ENCODE peak calls at places on chromosomes 16 and 17, in six cellular contexts. V is PC-9, T is PC-3, K is GM23338, A is Karpas-422, D is SK-N-SH. G is an unnamed sample. For H3K9me2, the result is how much of the 10 kb centered on the place peaks cover.

GRCh38 chr17:13508916-13509315 is 92.8 kb downstream of the HS3ST3A1 start:
- DNase-seq in D (no peak), A (no peak), T (no peak), K (no peak), V (no peak), G (no peak)

GRCh38 chr17:31745964-31746650 is 112.9 kb downstream of the COPRS start:
- DNase-seq in K (no peak), D (no peak), V (no peak), T (no peak), A (no peak), G (no peak)

GRCh38 chr17:6591599-6592158 is 35.3 kb upstream of the PITPNM3 start:
- DNase-seq in D (no peak), T (peak), A (no peak), K (no peak), V (no peak), G (no peak)

GRCh38 chr17:29148257-29148789 is 31.9 kb downstream of the MYO18A start:
- DNase-seq in D (no peak), K (peak), T (no peak), A (no peak), V (no peak), G (no peak)

GRCh38 chr17:7041607-7042506 is 2.0 kb downstream of the SLC16A11 start:
- DNase-seq in V (no peak), T (no peak), K (peak), D (peak), A (no peak), G (peak)

GRCh38 chr17:40168262-40168832 is 8.9 kb upstream of the RAPGEFL1 start:
- DNase-seq in V (peak), A (peak), D (peak), K (peak), T (peak), G (peak)

GRCh38 chr16:629289-630023 is 1.3 kb upstream of the WFIKKN1 start:
- DNase-seq in D (peak), K (no peak), A (no peak), T (no peak), V (no peak), G (no peak)

GRCh38 chr16:30377812-30378235 is 3.2 kb downstream of the MYL11 start:
- DNase-seq in D (peak), K (peak), A (peak), V (peak), T (peak), G (peak)

GRCh38 chr17:7883781-7884386 is 4.7 kb upstream of the CHD3 start:
- DNase-seq in K (no peak), D (peak), V (peak), A (peak), T (peak), G (peak)

GRCh38 chr17:4319221-4319620 is 47.3 kb downstream of the UBE2G1 start:
- DNase-seq in D (no peak), K (no peak), T (no peak), V (peak), A (no peak), G (no peak)

GRCh38 chr17:34354637-34355036 is 1.6 kb upstream of the CCL13 start:
- DNase-seq in A (no peak), T (no peak), V (no peak), K (no peak), D (no peak), G (no peak)

GRCh38 chr17:44672479-44673093 is 16.3 kb downstream of the MEIOC start:
- DNase-seq in K (peak), T (peak), A (peak), D (peak), V (no peak), G (peak)

GRCh38 chr16:48912360-48912759 is 302.4 kb upstream of the N4BP1 start:
- DNase-seq in T (peak), D (no peak), A (no peak), V (no peak), K (peak), G (no peak)

GRCh38 chr16:30985401-30986128 is 558 bp downstream of the HSD3B7 start:
- DNase-seq in A (no peak), V (peak), D (peak), T (peak), K (peak), G (peak)

GRCh38 chr16:86880316-86881117 is 302.2 kb downstream of the FOXL1 start:
- DNase-seq in K (no peak), D (no peak), V (no peak), T (no peak), A (no peak), G (no peak)

GRCh38 chr16:10835281-10835931 is 16.8 kb upstream of the TVP23A start:
- DNase-seq in V (no peak), T (no peak), D (no peak), K (no peak), A (no peak), G (no peak)

GRCh38 chr16:24139282-24139681 is 116.9 kb upstream of the CACNG3 start:
- DNase-seq in K (peak), A (no peak), T (peak), D (no peak), V (peak), G (no peak)

GRCh38 chr17:11545696-11546095 is 52.6 kb upstream of the DNAH9 start:
- DNase-seq in A (no peak), V (no peak), D (no peak), K (no peak), T (no peak), G (no peak)

GRCh38 chr17:77332034-77332971 is 191.5 kb downstream of the SEC14L1 start:
- DNase-seq in V (peak), K (no peak), D (no peak), A (no peak), T (peak), G (no peak)

GRCh38 chr17:41736983-41737679 is 2.7 kb upstream of the HAP1 start:
- DNase-seq in V (no peak), D (no peak), A (no peak), T (no peak), K (no peak), G (no peak)

GRCh38 chr16:10262377-10263132 is 80.3 kb upstream of the GRIN2A start:
- DNase-seq in A (no peak), K (no peak), T (no peak), V (no peak), D (no peak), G (no peak)

GRCh38 chr17:63698886-63699637 is 863 bp downstream of the LIMD2 start:
- DNase-seq in T (peak), A (peak), D (no peak), V (no peak), K (peak), G (peak)

GRCh38 chr16:72203401-72203800 is 31.4 kb upstream of the PMFBP1 start:
- DNase-seq in T (peak), D (no peak), V (no peak), K (no peak), A (no peak), G (no peak)

GRCh38 chr16:66968847-66969246 is 7.8 kb downstream of the CES3 start:
- DNase-seq in D (no peak), V (no peak), K (no peak), T (no peak), A (no peak), G (no peak)

GRCh38 chr17:64628641-64629040 is 33.5 kb downstream of the SMURF2 start:
- DNase-seq in D (no peak), K (no peak), V (no peak), A (no peak), T (no peak), G (no peak)

GRCh38 chr17:48178327-48178726 is 70.8 kb downstream of the SNX11 start:
- DNase-seq in V (no peak), A (no peak), K (no peak), D (no peak), T (no peak), G (no peak)

GRCh38 chr17:3888343-3889171 is 4.3 kb downstream of the CAMKK1 start:
- DNase-seq in T (peak), K (peak), V (peak), D (no peak), A (no peak), G (peak)

GRCh38 chr17:55237268-55237667 is 27.5 kb upstream of the HLF start:
- DNase-seq in T (no peak), V (no peak), K (no peak), D (no peak), A (no peak), G (no peak)

GRCh38 chr16:80899804-80900592 is 95.6 kb upstream of the CDYL2 start:
- DNase-seq in T (peak), K (no peak), A (no peak), V (no peak), D (peak), G (peak)

GRCh38 chr17:36980281-36980761 is 31.6 kb downstream of the AATF start:
- DNase-seq in D (no peak), V (no peak), T (peak), K (peak), A (no peak), G (no peak)

GRCh38 chr16:78388920-78389564 is 289.6 kb downstream of the WWOX start:
- DNase-seq in A (no peak), T (no peak), D (no peak), K (no peak), V (no peak), G (no peak)

GRCh38 chr16:66515543-66516171 is 34.3 kb downstream of the TK2 start:
- DNase-seq in A (peak), D (no peak), K (peak), T (peak), V (no peak), G (peak)

GRCh38 chr17:51133365-51133764 is 12.7 kb upstream of the SPAG9 start:
- DNase-seq in K (no peak), A (no peak), T (no peak), D (no peak), V (no peak), G (no peak)

GRCh38 chr17:81921996-81922565 is 4.1 kb upstream of the SIRT7 start:
- DNase-seq in T (no peak), D (no peak), A (no peak), K (no peak), V (no peak), G (no peak)

GRCh38 chr17:13384626-13385025 is 217.1 kb downstream of the HS3ST3A1 start:
- DNase-seq in T (no peak), K (no peak), A (no peak), D (no peak), V (no peak), G (no peak)

DNA sequence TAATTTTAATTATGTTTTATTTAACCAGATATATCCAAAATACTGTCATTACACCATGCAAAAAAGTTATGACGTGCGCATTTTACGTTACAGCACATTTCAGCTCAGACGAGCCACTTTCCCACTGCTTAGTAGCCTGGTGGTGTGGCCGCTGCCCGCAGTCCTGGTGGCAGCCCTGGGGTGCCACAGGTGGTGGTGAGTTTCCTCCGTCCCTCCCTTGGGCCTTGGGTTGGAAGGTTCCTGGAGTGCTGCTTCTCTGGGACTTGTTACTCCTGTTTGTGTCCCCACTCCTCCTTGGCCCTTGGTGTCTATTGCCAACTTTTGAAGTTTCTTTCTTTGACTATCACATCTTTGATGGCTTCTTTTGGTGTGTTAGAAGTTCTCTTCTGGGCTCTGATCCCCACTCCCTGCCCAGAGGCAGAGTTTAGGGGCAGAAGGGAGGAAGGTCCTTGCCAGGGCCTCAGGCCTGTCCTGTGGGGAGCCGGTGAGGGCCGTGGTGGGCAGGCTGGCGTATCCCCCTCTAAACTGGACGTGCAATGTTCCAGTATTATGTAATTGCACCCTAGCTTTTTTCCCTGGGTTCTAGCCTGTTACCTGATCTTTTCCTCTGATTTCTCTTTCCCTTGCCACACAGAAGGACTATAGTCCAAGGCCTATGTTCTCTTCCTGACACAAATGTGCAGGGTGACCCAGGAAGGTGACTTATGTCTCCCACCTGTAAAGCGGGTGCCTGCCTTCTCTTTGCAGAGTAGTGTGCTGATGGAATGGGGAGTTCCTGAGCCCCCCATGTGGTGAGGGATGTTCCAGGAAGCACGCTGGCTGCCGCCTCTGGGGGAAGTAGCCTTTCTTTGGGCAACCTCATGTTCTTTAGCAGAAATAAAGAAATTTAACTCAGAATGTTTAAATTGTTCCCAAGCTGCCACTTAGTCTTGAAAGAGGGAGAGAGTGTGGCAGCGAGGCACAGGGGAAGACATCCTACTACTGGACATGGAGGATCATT is 8.4 kb downstream of the MPRIP start:
- DNase-seq in D (no peak), T (no peak), V (peak), K (no peak), A (no peak), G (no peak)
- H3K4me3 ChIP-seq in D (no peak), T (no peak), V (peak), K (no peak), A (no peak), G (no peak)

GRCh38 chr16:17828012-17828411 is 357.3 kb upstream of the XYLT1 start:
- DNase-seq in D (no peak), T (no peak), V (no peak), K (no peak), A (no peak), G (peak)
- H3K9me2 ChIP-seq in D (under half), T (under half), V (under half), K (under half), A (under half), G (under half)

DNA sequence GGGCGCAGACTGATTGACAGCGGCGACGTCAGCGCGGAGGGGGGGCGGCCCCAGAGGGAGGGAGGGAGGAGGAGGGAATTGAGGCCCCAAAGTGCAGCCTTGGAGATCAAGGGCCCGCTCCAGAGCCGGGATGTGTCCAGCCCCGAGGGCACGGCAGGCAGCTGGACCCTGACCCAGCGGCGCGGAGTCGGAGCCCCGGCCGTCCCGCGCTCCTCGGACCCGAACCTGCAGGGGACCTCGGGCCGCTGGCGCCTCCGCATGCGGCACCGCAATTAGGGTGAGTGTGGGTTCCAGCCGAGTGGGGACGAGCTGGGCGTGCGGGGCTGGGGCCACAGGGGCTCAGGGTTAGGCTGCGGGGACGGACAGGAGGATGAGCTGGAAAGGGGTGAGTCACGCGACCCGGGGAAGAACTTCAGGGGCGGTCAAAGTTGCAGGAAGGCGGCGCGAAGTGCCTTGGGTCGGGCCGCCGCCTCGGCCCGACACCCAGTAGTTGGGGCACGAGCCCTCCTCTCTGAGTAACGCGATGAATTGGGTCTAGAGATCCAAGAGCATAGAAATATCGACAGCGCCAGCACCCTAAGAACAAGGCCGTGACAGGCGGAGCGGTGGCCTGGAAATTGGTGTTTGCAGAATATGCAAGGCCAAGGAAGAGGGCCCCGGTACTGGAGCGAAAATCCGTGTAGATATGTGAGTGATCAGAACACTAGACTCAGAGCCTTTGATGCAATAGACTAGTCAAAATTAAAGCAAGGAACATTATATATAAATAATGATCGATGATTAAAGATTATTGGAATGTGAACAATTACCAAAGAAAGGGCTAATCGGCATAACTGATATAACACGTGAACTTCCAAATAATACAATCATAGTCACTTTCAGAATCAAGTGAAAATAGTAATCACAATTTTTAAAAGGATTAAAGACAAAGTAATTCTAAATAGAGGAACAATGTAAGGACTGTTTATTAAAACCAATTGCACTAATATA is at the start of gene TBX4:
- DNase-seq in K (peak), D (no peak), A (no peak), T (no peak), V (no peak), G (peak)
- H3K4me3 ChIP-seq in K (peak), D (no peak), A (no peak), T (no peak), V (no peak), G (peak)

DNA sequence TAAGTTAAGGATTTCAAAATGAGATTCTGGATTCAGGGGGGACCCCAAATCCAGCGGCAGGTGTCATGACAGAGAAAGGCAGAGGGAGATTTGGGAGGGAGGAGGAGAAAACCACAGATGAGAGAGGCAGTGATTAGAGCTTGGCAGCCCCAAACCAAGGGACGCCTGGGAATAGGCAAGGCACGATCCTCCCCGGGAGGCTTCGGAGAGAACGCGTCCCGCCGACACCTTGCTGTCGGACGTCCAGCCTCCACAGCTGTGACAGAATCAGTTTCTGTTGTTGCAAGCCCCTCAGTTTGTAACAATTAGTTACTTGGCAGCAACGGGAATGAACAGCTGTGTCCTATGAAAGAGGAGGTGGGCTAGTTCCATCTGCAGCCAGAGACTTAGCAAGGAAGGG is 110.6 kb upstream of the SDK2 start:
- DNase-seq in A (no peak), D (no peak), T (no peak), K (no peak), V (no peak), G (no peak)
- H3K9me2 ChIP-seq in A (under half), D (under half), T (under half), K (under half), V (under half), G (under half)

GRCh38 chr16:88497561-88498420 is 44.7 kb downstream of the ZFPM1 start:
- DNase-seq in T (no peak), V (no peak), K (no peak), D (no peak), A (no peak), G (peak)

GRCh38 chr16:88499314-88499713 is 46.2 kb downstream of the ZFPM1 start:
- DNase-seq in T (no peak), D (no peak), K (no peak), A (no peak), V (no peak), G (no peak)

GRCh38 chr16:88498576-88499208 is 45.6 kb downstream of the ZFPM1 start:
- DNase-seq in V (no peak), A (no peak), D (no peak), T (no peak), K (no peak), G (no peak)

GRCh38 chr16:88500255-88500661 is 47.2 kb downstream of the ZFPM1 start:
- DNase-seq in A (no peak), K (no peak), D (no peak), T (no peak), V (no peak), G (no peak)

DNA sequence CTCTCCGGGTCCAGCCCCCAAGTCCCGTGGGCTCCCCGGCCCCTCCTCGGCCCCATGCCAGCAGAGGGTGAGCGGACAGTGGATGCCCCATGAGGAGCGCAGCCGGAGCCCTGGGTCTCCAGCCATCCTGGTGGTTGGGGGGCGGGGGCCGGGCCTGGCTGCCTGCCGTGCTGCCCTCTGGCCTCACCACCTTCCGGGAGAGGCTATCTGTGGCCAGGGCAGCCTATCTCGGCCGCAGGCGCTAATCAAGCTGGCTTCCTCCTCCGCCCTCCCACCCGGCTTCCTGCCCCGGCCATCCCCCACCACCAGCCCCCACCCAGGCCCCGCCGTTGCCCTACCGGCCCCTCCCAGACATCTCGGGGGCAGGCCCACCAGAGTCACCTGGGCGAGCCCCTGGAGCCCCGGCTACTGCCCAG is 46.8 kb downstream of the ZFPM1 start:
- DNase-seq in T (no peak), A (no peak), D (no peak), K (no peak), V (no peak), G (no peak)
- H3K4me3 ChIP-seq in T (no peak), A (no peak), D (no peak), K (no peak), V (no peak), G (no peak)

DNA sequence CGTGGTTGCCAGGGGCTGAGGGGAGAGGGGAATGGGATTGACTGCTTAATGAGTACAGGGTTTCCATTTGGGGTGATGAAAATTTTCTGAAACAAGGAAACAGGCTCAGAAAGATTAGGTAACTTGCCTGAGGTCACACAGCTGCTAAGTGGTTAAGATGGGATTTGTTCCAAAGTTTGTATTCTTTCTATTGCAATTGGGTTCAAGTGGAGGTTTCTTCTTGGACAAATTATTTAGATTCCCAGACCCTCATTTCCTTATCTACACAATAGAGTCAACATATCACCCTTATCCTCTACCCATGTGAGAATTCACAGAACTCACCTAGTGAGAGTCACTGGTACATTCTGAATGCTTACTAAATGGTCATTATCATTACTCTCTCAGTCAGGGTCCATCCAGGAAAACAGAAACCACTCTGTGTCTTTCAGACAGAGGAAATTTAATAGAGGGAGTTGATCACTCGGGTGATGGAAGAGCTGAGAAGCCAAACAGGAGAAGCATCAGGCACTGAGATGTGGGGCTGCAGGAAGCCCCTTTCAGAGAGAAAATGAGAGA is 22.6 kb downstream of the CACNG4 start:
- DNase-seq in K (no peak), T (no peak), V (no peak), A (no peak), D (peak), G (no peak)
- H3K9me2 ChIP-seq in K (under half), T (under half), V (under half), A (under half), D (under half), G (under half)

GRCh38 chr16:89576173-89577054 is 856 bp downstream of the CPNE7 start:
- DNase-seq in K (peak), A (no peak), V (peak), D (no peak), T (no peak), G (no peak)
- H3K4me3 ChIP-seq in K (peak), A (no peak), V (peak), D (no peak), T (peak), G (no peak)

GRCh38 chr16:84191466-84191865 is 509 bp downstream of the ADAD2 start:
- DNase-seq in A (no peak), D (no peak), K (no peak), T (no peak), V (no peak), G (peak)
- H3K9me2 ChIP-seq in A (under half), D (under half), K (under half), T (under half), V (under half), G (under half)